ENCODE peak calls at places on chromosome 14, in seven cellular contexts. P, N, D, F, X, Q and U are unnamed samples.
A peak's percentile ranks its signal among the peaks of the same experiment; 100 is the strongest.

GRCh38 chr14:72685456-72685855 is 208.4 kb downstream of the DPF3 start:
- DNase-seq in P (no peak), N (no peak), D (no peak), F (no peak), X (no peak), Q (no peak), U (no peak)

GRCh38 chr14:67514650-67515385 is 18.3 kb upstream of the PLEKHH1 start:
- DNase-seq in P (peak; percentile 35), N (peak; percentile 45), D (peak; percentile 36), F (peak; percentile 60), X (peak; percentile 65), Q (peak; percentile 37), U (peak; percentile 64)

GRCh38 chr14:30655124-30655523 is 33.0 kb downstream of the SCFD1 start:
- DNase-seq in P (peak; percentile 28), N (no peak), D (no peak), F (no peak), X (no peak), Q (peak; percentile 20), U (no peak)

GRCh38 chr14:28243600-28243999 is 523.0 kb upstream of the FOXG1 start:
- DNase-seq in P (peak; percentile 39), N (no peak), D (no peak), F (no peak), X (no peak), Q (no peak), U (no peak)

GRCh38 chr14:66444271-66444987 is 41.7 kb upstream of the CCDC196 start:
- DNase-seq in P (no peak), N (no peak), D (no peak), F (no peak), X (no peak), Q (peak; percentile 16), U (no peak)

GRCh38 chr14:25110101-25110500 is 60.2 kb upstream of the STXBP6 start:
- DNase-seq in P (no peak), N (no peak), D (no peak), F (no peak), X (no peak), Q (no peak), U (no peak)

GRCh38 chr14:88189040-88189839 is 133.8 kb downstream of the KCNK10 start:
- DNase-seq in P (peak; percentile 96), N (peak; percentile 67), D (no peak), F (peak; percentile 73), X (no peak), Q (peak; percentile 87), U (peak; percentile 64)

GRCh38 chr14:94612580-94613554 is 676 bp downstream of the SERPINA3 start:
- DNase-seq in P (no peak), N (no peak), D (peak; percentile 57), F (no peak), X (no peak), Q (peak; percentile 81), U (no peak)

GRCh38 chr14:72615511-72616121 is 278.3 kb downstream of the DPF3 start:
- DNase-seq in P (peak; percentile 79), N (no peak), D (no peak), F (no peak), X (no peak), Q (peak; percentile 26), U (no peak)

GRCh38 chr14:59281613-59282012 is 93.1 kb downstream of the DAAM1 start:
- DNase-seq in P (peak; percentile 95), N (no peak), D (no peak), F (no peak), X (no peak), Q (peak; percentile 76), U (no peak)

GRCh38 chr14:91417134-91417982 is at the start of gene CCDC88C:
- DNase-seq in P (peak; percentile 68), N (peak; percentile 66), D (peak; percentile 62), F (peak; percentile 84), X (peak; percentile 85), Q (no peak), U (no peak)

GRCh38 chr14:71355324-71356201 is 448.3 kb downstream of the PCNX1 start:
- DNase-seq in P (no peak), N (no peak), D (no peak), F (no peak), X (no peak), Q (peak; percentile 92), U (peak; percentile 1)

GRCh38 chr14:96574633-96575191 is 72.5 kb downstream of the PAPOLA start:
- DNase-seq in P (peak; percentile 42), N (no peak), D (no peak), F (no peak), X (no peak), Q (peak; percentile 85), U (no peak)

GRCh38 chr14:75417674-75418073 is 10.1 kb upstream of the JDP2 start:
- DNase-seq in P (no peak), N (no peak), D (no peak), F (no peak), X (no peak), Q (peak; percentile 72), U (no peak)

GRCh38 chr14:105039458-105040205 is 18.7 kb upstream of the CDCA4 start:
- DNase-seq in P (no peak), N (no peak), D (no peak), F (no peak), X (peak; percentile 9), Q (no peak), U (no peak)

GRCh38 chr14:22159968-22160367 is 429.1 kb downstream of the DAD1 start:
- DNase-seq in P (peak; percentile 11), N (no peak), D (no peak), F (no peak), X (no peak), Q (no peak), U (no peak)

GRCh38 chr14:22155582-22155981 is 433.4 kb downstream of the DAD1 start:
- DNase-seq in P (peak; percentile 39), N (no peak), D (no peak), F (no peak), X (no peak), Q (no peak), U (no peak)

GRCh38 chr14:22159049-22159448 is 430.0 kb downstream of the DAD1 start:
- DNase-seq in P (peak; percentile 71), N (no peak), D (no peak), F (no peak), X (no peak), Q (no peak), U (no peak)

GRCh38 chr14:22163051-22163450 is 426.0 kb downstream of the DAD1 start:
- DNase-seq in P (peak; percentile 46), N (no peak), D (no peak), F (peak; percentile 12), X (no peak), Q (peak; percentile 42), U (no peak)

DNA sequence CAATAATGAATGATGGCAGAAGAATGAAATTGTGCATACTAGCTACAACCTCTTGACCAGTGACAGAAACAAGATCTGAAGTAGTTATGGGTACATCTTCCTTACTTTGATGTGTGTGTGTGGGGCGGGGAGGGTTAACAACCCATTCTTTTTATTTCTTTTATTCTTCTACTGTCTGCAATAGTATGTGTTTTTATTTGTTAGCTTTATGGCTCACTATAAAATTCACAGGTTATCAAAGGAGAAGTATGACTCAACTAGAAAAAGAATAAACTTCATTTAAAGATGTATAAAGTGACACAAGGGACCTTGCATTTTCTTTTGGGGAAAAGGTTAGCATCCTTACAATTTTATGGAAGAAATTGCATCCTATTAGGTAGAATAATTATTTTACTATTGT is 430.5 kb downstream of the DAD1 start:
- DNase-seq in P (no peak), N (no peak), D (no peak), F (no peak), X (no peak), Q (no peak), U (no peak)
- H3K27ac ChIP-seq in P (no peak overlapping the region), N (no peak overlapping the region), D (no peak overlapping the region), F (no peak overlapping the region), X (no peak overlapping the region), Q (no peak overlapping the region), U (no peak overlapping the region)

GRCh38 chr14:92850492-92850891 is 56.4 kb downstream of the GOLGA5 start:
- DNase-seq in P (no peak), N (no peak), D (no peak), F (peak; percentile 21), X (no peak), Q (no peak), U (no peak)
- H3K27ac ChIP-seq in P (no peak overlapping the region), N (no peak overlapping the region), D (no peak overlapping the region), F (no peak overlapping the region), X (no peak overlapping the region), Q (no peak overlapping the region), U (no peak overlapping the region)

GRCh38 chr14:99187858-99188257 is 84.1 kb downstream of the BCL11B start:
- DNase-seq in P (no peak), N (no peak), D (no peak), F (no peak), X (no peak), Q (no peak), U (no peak)
- H3K27ac ChIP-seq in P (no peak overlapping the region), N (no peak overlapping the region), D (no peak overlapping the region), F (no peak overlapping the region), X (no peak overlapping the region), Q (no peak overlapping the region), U (no peak overlapping the region)

GRCh38 chr14:65075628-65076325 is 26.5 kb downstream of the MAX start:
- DNase-seq in P (no peak), N (no peak), D (no peak), F (no peak), X (no peak), Q (no peak), U (no peak)
- H3K27ac ChIP-seq in P (no peak overlapping the region), N (no peak overlapping the region), D (peak overlapping the region; percentile 84), F (no peak overlapping the region), X (no peak overlapping the region), Q (no peak overlapping the region), U (no peak overlapping the region)

GRCh38 chr14:33457617-33458016 is 493.3 kb downstream of the EGLN3 start:
- DNase-seq in P (no peak), N (no peak), D (no peak), F (no peak), X (no peak), Q (no peak), U (no peak)
- H3K27ac ChIP-seq in P (no peak overlapping the region), N (no peak overlapping the region), D (no peak overlapping the region), F (no peak overlapping the region), X (no peak overlapping the region), Q (no peak overlapping the region), U (no peak overlapping the region)

GRCh38 chr14:46717211-46717610 is 65.6 kb upstream of the RPL10L start:
- DNase-seq in P (peak; percentile 8), N (no peak), D (no peak), F (no peak), X (no peak), Q (no peak), U (no peak)
- H3K27ac ChIP-seq in P (no peak overlapping the region), N (no peak overlapping the region), D (no peak overlapping the region), F (no peak overlapping the region), X (no peak overlapping the region), Q (no peak overlapping the region), U (no peak overlapping the region)

DNA sequence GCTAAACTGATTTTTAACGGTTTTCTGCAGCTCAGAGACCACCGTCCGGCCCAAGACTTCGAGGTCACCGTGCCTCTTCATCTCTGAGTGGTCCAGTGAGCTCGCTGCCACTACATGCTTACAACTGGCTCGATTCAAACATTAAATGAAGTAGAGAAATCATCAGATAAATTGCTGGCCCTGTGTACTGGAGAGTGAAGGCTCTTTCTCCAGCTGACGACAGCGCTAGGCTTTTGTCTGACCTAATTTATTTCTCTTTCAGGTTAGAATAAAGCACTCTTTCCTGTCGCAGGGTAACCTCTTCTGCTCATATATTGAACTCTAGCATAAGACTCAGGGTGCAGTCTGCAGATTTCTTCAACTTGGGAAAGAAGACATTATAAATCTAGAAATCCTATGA is 6.4 kb downstream of the BCL11B start:
- DNase-seq in P (no peak), N (no peak), D (no peak), F (no peak), X (no peak), Q (no peak), U (no peak)
- H3K27ac ChIP-seq in P (no peak overlapping the region), N (no peak overlapping the region), D (no peak overlapping the region), F (no peak overlapping the region), X (no peak overlapping the region), Q (no peak overlapping the region), U (no peak overlapping the region)